ENCODE peak calls at places on chromosomes 16 and 17, in four cellular contexts. Q is A549, G is K562, Y is GM12878. S is an unnamed sample.

GRCh38 chr17:59892251-59892848 is 393 bp downstream of the TUBD1 start:
- DNase-seq in G (no peak), Q (no peak), Y (no peak), S (no peak)

GRCh38 chr17:6969323-6969726 is 26.5 kb upstream of the ALOX12 start:
- DNase-seq in G (no peak), Q (no peak), Y (no peak), S (no peak)

GRCh38 chr17:6599364-6599763 is 41.1 kb downstream of the KIAA0753 start:
- DNase-seq in Y (no peak), Q (no peak), G (peak; percentile 20), S (peak; percentile 13)

GRCh38 chr17:67659028-67659427 is 58.7 kb upstream of the NOL11 start:
- DNase-seq in Q (no peak), G (no peak), Y (no peak), S (no peak)

GRCh38 chr17:60167095-60167741 is 17.4 kb downstream of the CA4 start:
- DNase-seq in G (no peak), Q (no peak), Y (no peak), S (no peak)

GRCh38 chr17:65573283-65573603 is 11.8 kb upstream of the AXIN2 start:
- DNase-seq in Y (no peak), Q (no peak), G (no peak), S (no peak)

GRCh38 chr16:1163567-1164055 is 10.7 kb downstream of the CACNA1H start:
- DNase-seq in Q (no peak), Y (no peak), G (no peak), S (peak; percentile 45)

GRCh38 chr17:15281909-15282308 is 16.8 kb upstream of the PMP22 start:
- DNase-seq in Q (no peak), Y (no peak), G (no peak), S (no peak)

GRCh38 chr17:1153795-1154546 is 25.8 kb downstream of the ABR start:
- DNase-seq in Y (no peak), G (peak; percentile 23), Q (peak; percentile 51), S (peak; percentile 67)

GRCh38 chr17:32519769-32520701 is 33.2 kb downstream of the CDK5R1 start:
- DNase-seq in Y (peak; percentile 52), G (no peak), Q (no peak), S (no peak)

GRCh38 chr17:78645421-78646295 is 68.5 kb upstream of the DNAH17 start:
- DNase-seq in Q (peak; percentile 90), G (no peak), Y (peak; percentile 70), S (peak; percentile 34)

GRCh38 chr17:4101127-4101798 is 41.6 kb downstream of the ZZEF1 start:
- DNase-seq in Y (peak; percentile 20), Q (no peak), G (peak; percentile 45), S (peak; percentile 40)

GRCh38 chr17:64687376-64687775 is 25.3 kb upstream of the SMURF2 start:
- DNase-seq in G (no peak), Q (no peak), Y (no peak), S (no peak)

GRCh38 chr16:27293343-27293742 is 20.4 kb upstream of the IL4R start:
- DNase-seq in Q (no peak), G (no peak), Y (no peak), S (no peak)

GRCh38 chr16:62913924-62914323 is 877.7 kb upstream of the CDH8 start:
- DNase-seq in Q (no peak), G (no peak), Y (no peak), S (no peak)

GRCh38 chr16:86941731-86942468 is 363.6 kb downstream of the FOXL1 start:
- DNase-seq in G (no peak), Q (no peak), Y (no peak), S (no peak)

GRCh38 chr16:75042423-75043174 is 43.8 kb downstream of the ZNRF1 start:
- DNase-seq in G (no peak), Y (no peak), Q (no peak), S (no peak)

GRCh38 chr16:87581867-87582220 is 20.5 kb upstream of the JPH3 start:
- DNase-seq in G (peak; percentile 77), Y (no peak), Q (peak; percentile 95), S (peak; percentile 98)

GRCh38 chr17:72296456-72296855 is 175.6 kb downstream of the SOX9 start:
- DNase-seq in G (no peak), Q (no peak), Y (no peak), S (peak; percentile 58)

GRCh38 chr17:78378225-78379133 is at the start of gene PGS1:
- DNase-seq in G (peak; percentile 86), Q (peak; percentile 76), Y (no peak), S (peak; percentile 67)

GRCh38 chr17:48617515-48618365 is 2.6 kb upstream of the HOXB8 start:
- DNase-seq in Y (no peak), Q (no peak), G (no peak), S (no peak)

GRCh38 chr16:66459878-66460277 is 32.8 kb downstream of the BEAN1 start:
- DNase-seq in G (no peak), Y (no peak), Q (no peak), S (no peak)

GRCh38 chr17:81712468-81713003 is 452 bp downstream of the SLC25A10 start:
- DNase-seq in G (peak; percentile 72), Q (peak; percentile 77), Y (no peak), S (no peak)

GRCh38 chr17:5099271-5099670 is 12.4 kb downstream of the ZNF232 start:
- DNase-seq in Y (no peak), G (no peak), Q (no peak), S (no peak)

GRCh38 chr16:1414532-1415265 is at the start of gene UNKL:
- DNase-seq in Y (no peak), Q (no peak), G (peak; percentile 95), S (peak; percentile 43)

GRCh38 chr16:87380875-87381274 is 2.7 kb downstream of the FBXO31 start:
- DNase-seq in Y (peak; percentile 19), G (no peak), Q (no peak), S (peak; percentile 61)

DNA sequence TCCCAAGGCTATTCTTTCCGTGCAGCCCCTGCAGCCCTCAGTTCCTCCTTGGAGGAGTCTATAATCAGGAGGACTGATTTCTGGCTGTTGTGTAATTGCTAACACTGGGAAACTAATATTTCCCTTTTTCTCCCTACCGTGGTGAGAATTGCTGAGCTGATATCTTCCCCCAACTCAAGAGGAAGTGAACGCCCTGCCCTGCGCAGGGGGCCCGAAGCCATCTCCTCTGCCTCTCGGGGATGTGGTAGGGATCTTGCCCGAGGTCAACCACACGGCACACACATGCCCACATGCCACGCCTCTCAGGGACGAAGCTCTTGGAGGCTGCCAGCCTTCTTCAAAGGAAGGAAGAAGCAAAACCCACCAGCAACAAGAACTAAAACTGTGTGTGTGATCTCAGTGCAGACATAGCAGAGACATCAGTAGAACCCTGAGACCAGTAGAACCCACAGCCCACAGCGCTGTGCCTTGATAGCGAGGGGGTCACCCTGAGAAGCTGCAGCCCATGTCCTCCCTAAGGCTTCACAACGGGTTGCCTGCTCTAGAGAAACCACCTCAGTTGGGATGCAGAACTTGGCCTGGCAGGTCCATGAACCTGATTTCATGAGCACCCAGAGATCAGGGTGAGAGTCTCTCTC is 8.9 kb upstream of the ULK2 start:
- DNase-seq in G (no peak), Q (no peak), Y (no peak), S (no peak)
- TF ChIP-seq RCOR1 in G (no peak), Q (no peak), Y (no peak), S (no peak)

GRCh38 chr16:50038756-50039529 is 13.9 kb downstream of the CNEP1R1 start:
- DNase-seq in Q (no peak), Y (no peak), G (peak; percentile 26), S (no peak)
- TF ChIP-seq ELK1 in Q (no peak), Y (no peak), G (no peak), S (no peak)

DNA sequence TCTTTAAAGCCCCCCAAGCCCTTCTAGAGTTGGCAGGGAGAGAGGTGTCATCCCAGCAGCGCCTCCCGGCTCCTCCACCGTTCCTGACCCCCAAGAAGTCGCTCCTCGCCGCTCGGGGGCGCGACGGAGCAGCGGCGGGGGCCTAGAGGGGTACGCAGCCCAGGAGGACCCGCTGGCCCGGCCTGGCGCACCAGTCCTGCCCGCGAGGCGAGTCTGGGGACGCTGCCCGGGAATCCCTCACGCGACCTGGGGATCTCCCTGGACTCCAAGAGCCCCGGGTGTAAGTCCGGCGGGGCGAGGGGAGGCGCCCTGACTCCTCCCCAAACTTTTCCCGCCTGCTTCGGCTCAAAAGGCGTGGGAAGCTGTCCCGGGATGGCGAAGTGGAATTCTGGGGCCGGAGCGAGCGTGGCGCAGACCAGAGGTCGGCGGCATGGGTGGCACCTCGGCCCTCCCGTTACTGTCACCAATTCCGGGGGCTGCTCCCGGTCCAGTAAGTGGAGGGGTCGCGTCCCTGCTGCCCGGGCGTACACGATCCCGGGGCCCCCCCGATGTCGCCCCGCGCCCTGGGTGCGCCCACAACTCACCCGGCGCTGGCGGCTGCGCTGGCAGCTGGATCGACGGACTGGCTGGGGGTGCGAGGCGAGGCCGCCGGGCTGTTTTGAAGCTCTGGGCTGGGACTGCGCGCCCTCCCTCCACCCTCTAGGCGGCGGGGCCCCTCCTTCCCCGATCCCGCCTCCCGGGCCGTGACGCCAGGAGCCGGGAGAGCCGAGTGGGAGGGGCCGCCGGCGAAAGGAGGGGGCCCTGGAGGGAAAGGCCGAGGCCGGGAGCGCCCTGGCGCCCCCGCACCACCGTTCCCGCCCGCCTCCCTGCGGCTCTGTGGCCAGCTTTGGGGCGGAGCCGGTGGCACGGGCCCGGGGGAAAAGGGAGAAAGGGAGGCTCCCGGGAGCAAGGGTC is at the start of gene EMP2:
- DNase-seq in Q (peak; percentile 90), Y (no peak), G (peak; percentile 90), S (peak; percentile 65)
- TF ChIP-seq RCOR1 in Q (no peak), Y (no peak), G (no peak), S (no peak)

DNA sequence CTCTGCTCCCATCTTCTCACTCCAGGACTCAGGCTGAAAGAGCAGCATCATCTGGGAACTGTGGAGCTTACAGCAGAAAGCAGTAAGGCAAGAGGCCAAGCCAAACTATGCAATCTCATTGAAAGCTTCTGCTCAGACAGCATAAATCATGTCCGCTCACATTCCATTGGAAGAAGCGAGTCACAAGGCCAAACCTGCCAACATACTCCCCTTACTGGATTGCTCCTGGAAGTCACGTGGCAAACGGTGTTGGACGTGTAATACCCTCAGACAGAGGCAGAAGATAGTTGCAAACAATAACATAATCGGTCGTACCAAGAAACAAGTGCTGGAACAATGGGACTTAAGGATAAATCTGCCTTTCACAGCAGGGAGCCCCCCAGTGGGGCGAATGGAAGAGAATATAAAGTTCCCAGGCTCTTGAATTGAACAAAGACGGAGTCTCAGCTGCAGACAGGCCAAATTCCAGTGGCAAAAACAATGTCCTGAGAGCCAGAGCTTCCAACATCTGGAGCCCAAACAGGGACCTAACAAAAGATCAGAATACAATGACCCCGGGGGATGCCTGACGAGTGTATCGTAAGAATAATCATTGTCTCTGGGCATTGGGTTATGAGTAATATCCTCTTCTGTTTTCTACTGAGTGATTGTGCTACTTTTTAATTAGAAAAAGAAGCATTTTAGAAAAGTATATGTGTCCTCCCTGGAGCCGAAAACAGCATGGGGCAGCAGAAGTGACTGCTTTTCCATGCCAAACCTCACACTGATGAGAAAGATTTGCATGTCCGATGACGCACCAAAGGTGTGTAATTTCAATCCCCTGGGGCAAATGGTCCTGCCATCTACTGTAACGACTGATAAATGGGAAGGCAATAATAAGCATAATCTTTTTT is 68.4 kb downstream of the CMC2 start:
- DNase-seq in Y (no peak), G (no peak), Q (no peak), S (peak; percentile 94)
- TF ChIP-seq ELK1 in Y (no peak), G (no peak), Q (no peak), S (no peak)

S was measured in IMR-90.